ENCODE peak calls at places on chromosome 15, in four cellular contexts. F, L, V and B are unnamed samples.

GRCh38 chr15:28873585-28874139 is 12.1 kb upstream of the APBA2 start:
- DNase-seq in F (no peak), L (no peak), V (no peak), B (no peak)

GRCh38 chr15:59994855-59995557 is 9.1 kb upstream of the FOXB1 start:
- DNase-seq in F (no peak), L (no peak), V (no peak), B (no peak)

GRCh38 chr15:48149858-48150257 is 28.2 kb downstream of the MYEF2 start:
- DNase-seq in F (no peak), L (no peak), V (no peak), B (no peak)

GRCh38 chr15:56963719-56964118 is 45.3 kb downstream of the TCF12 start:
- DNase-seq in F (no peak), L (no peak), V (no peak), B (peak)

GRCh38 chr15:44066211-44066827 is 128.8 kb downstream of the FRMD5 start:
- DNase-seq in F (peak), L (peak), V (peak), B (peak)

GRCh38 chr15:62112616-62113593 is 46.1 kb downstream of the C2CD4A start:
- DNase-seq in F (peak), L (no peak), V (no peak), B (peak)

GRCh38 chr15:73905224-73905827 is 20.9 kb upstream of the LOXL1 start:
- DNase-seq in F (no peak), L (no peak), V (no peak), B (no peak)

GRCh38 chr15:68733666-68734065 is 87.0 kb downstream of the ANP32A start:
- DNase-seq in F (no peak), L (no peak), V (no peak), B (no peak)

GRCh38 chr15:58344164-58345070 is 87.4 kb upstream of the LIPC start:
- DNase-seq in F (peak), L (no peak), V (no peak), B (no peak)

GRCh38 chr15:58348095-58348812 is 83.5 kb upstream of the LIPC start:
- DNase-seq in F (no peak), L (no peak), V (no peak), B (peak)

GRCh38 chr15:58352026-58352929 is 79.5 kb upstream of the LIPC start:
- DNase-seq in F (peak), L (no peak), V (no peak), B (no peak)

GRCh38 chr15:58342508-58342907 is 89.3 kb upstream of the LIPC start:
- DNase-seq in F (no peak), L (no peak), V (no peak), B (no peak)

GRCh38 chr15:58346361-58346760 is 85.4 kb upstream of the LIPC start:
- DNase-seq in F (no peak), L (no peak), V (no peak), B (no peak)
- TF ChIP-seq CBX5 in F (no peak), L (no peak), V (no peak), B (no peak)

DNA sequence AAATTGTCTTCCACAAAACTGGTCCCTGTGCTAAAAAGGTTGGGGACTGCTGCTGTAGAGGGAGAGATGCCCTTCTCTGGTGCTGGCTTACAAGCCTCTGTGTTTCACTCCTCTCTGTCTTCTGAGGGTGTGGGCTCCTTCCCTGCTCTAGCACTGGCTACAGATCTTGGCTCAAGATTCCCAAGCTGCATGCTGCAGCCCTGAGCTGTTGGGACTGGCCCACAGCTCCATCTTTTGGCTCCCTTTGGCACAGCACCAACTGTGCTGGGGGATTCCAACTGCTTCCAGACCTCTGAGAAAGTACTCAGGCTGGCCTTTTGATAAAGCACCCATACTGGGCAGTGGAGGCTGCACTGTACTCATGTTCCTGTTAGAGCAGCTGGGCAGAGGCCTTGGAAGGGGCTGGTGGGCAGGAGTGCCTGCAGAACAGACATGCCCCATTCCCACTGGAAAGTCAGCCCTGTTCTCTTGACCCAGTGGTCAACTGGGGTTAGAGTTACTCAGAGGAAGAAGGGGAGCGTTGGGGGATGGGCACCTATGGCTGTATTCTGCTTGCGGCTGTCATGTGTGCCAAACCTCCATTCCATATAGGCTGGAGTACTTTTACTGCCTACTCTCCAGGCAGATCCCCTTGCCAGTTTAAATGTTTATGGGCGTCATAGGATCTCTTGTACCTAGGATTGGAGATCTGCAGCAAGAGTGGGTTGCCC is 55.7 kb downstream of the GALK2 start:
- DNase-seq in F (peak), L (no peak), V (peak), B (no peak)
- TF ChIP-seq CBX5 in F (no peak), L (no peak), V (no peak), B (no peak)

DNA sequence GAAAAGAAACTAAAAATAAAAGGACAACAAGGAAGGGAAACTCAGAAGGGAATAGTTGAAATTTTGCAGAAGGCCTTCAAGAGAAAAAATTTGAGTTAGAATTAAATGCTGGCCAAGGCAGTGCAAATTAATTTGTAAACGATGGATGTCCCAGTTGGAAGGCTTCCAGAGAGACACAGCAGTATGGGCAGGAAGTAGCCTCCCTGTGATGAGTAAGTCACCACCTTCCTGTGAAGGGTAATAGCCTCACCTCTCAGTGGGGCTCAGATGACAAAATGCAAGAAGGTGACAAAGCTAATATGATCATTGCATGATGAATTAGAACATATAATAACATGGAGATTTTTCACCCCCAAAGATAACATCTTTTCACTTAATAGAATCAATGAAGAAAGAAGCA is 27.3 kb upstream of the TMCO5A start:
- DNase-seq in F (no peak), L (no peak), V (no peak), B (no peak)
- TF ChIP-seq CBX5 in F (no peak), L (no peak), V (no peak), B (no peak)

DNA sequence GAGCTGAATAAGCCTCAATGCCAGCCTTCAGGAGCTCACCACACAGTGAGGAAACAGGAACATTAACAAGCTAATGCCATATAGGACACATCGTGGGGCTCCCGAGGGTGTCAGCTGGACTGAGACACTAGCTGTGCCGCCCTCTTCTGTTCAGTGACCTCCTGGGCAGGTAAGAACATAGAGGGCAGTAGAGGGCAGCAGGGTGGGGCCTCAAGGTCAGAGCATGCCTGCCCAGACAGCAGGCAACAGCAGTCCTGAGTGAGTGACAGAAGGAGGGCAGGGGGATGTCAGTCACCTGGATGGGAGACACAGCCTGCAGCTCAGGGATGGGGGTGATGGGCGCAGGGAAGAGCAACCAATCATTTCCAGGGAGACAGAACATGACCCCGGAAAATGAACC is 15.5 kb downstream of the NTRK3 start:
- DNase-seq in F (no peak), L (no peak), V (no peak), B (no peak)
- TF ChIP-seq CBX5 in F (no peak), L (no peak), V (no peak), B (no peak)

GRCh38 chr15:85133709-85134108 is 152.1 kb downstream of the PDE8A start:
- DNase-seq in F (no peak), L (no peak), V (no peak), B (no peak)
- TF ChIP-seq CBX5 in F (no peak), L (no peak), V (no peak), B (no peak)

GRCh38 chr15:34600920-34601319 is 17.5 kb upstream of the GOLGA8B start:
- DNase-seq in F (no peak), L (no peak), V (no peak), B (no peak)
- TF ChIP-seq CBX5 in F (no peak), L (no peak), V (no peak), B (no peak)

GRCh38 chr15:40872791-40873526 is 1.1 kb downstream of the RHOV start:
- DNase-seq in F (no peak), L (no peak), V (no peak), B (no peak)
- TF ChIP-seq CBX5 in F (no peak), L (no peak), V (no peak), B (no peak)

GRCh38 chr15:78314181-78314581 is 14.8 kb upstream of the SKIC8 start:
- DNase-seq in F (no peak), L (no peak), V (no peak), B (no peak)

GRCh38 chr15:78317145-78317836 is 17.9 kb upstream of the SKIC8 start:
- DNase-seq in F (peak), L (no peak), V (no peak), B (no peak)

GRCh38 chr15:78313383-78313782 is 14.0 kb upstream of the SKIC8 start:
- DNase-seq in F (no peak), L (no peak), V (no peak), B (no peak)

GRCh38 chr15:78316211-78317077 is 17.0 kb upstream of the SKIC8 start:
- DNase-seq in F (peak), L (no peak), V (no peak), B (no peak)

DNA sequence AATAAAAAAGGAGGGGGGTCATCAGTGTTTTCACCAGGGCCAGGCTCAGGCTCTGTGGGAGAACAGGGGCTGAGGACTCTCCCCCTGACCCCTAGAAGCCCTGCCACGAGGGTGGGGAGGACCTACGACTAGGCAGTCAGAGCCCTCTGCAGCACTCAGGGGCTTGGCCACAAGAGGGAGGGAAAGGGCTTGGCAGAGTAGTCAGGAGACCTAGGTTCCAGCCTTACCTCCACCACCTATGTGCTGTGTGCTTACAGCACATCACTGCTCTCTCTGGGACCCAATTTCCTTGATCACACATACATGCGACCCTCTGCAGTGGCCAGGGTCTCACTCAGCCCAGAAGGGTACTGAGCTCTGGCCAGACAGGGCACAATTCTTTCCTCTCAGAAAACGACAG is 16.3 kb upstream of the SKIC8 start:
- DNase-seq in F (peak), L (no peak), V (no peak), B (peak)
- TF ChIP-seq CBX5 in F (no peak), L (no peak), V (no peak), B (no peak)

GRCh38 chr15:70585707-70586034 is 177.7 kb downstream of the UACA start:
- DNase-seq in F (no peak), L (no peak), V (no peak), B (peak)

GRCh38 chr15:70584441-70584837 is 178.9 kb downstream of the UACA start:
- DNase-seq in F (no peak), L (no peak), V (no peak), B (no peak)

GRCh38 chr15:70582143-70582945 is 181.0 kb downstream of the UACA start:
- DNase-seq in F (no peak), L (no peak), V (no peak), B (no peak)

GRCh38 chr15:70586241-70586640 is 177.1 kb downstream of the UACA start:
- DNase-seq in F (no peak), L (no peak), V (no peak), B (no peak)

DNA sequence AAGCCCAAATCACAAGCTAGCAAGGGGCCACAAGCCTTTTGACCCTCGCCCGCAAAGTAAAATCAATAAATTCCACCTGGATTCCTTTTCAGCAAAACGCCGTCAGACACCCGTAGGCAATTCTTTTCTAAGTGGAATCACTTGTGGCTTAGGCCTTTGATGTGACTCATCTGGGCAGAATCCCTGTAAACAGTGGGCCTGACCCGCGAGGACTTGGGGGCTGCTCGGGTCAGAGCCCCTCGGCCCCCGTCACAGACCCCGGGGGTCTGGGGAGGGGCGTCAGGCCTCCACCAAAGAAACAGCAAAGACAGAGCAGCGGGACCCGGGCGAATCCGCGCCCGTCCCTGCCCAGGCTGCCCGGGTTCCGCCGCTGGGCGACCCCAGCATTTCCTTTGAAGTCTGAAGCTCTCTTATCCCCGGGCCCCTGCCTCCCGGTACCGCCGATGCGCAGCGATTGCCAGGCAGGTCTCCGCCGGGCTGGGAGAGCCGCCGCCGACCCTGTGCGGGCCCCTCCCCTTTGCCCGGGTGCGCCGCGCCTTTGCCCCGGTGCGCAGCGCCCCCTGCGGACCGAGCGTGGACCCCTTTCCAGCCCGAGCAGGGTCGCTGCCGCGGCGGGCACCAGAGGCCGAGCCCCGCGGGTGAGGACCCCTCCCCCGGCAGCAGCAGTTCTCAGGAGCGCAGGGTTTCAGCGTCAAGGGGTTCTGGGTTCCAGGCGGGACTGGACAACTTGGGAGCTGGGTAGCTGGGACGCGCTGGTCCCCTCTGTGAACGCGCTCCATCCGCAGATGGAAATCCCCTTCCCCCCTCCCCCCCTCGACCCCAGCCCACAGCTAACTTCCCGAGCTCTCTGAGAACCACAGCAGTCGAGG is 178.3 kb downstream of the UACA start:
- DNase-seq in F (no peak), L (no peak), V (peak), B (peak)
- TF ChIP-seq CBX5 in F (no peak), L (no peak), V (no peak), B (no peak)

GRCh38 chr15:32855942-32856341 is 138.1 kb downstream of the GREM1 start:
- DNase-seq in F (no peak), L (no peak), V (peak), B (peak)
- TF ChIP-seq CBX5 in F (no peak), L (no peak), V (no peak), B (no peak)